ENCODE peak calls at places on chromosomes 13 and 19, in six cellular contexts. R is activated T-helper 1 cell treated with anti-CD3 and anti-CD28 coated beads, Interleukin-12 subunit alpha, Interleukin-12 subunit beta, Interleukin-2, Interleukin-4 antibody, amounts not matched to agents 30 ng/mL and 10 ng/mL and 1 ng/mL, durations not matched to agents 14 hours and 24 hours and 36 hours; A is lower lobe of right lung; L is activated naive CD4-positive, alpha-beta T cell treated with anti-CD3 and anti-CD28 coated beads, Interleukin-2, amount 10 ng/mL, durations not matched to agents 7 days and 5 days; H is NB4; X is NCI-H1417. O is an unnamed sample.

GRCh38 chr19:23071087-23071511 is 45.7 kb upstream of the ZNF730 start:
- DNase-seq in A (no peak), X (peak), H (peak), R (no peak), L (no peak), O (no peak)

GRCh38 chr19:52171321-52172169 is at the start of gene ZNF836:
- DNase-seq in R (peak), H (peak), X (peak), A (peak), L (peak), O (peak)

GRCh38 chr19:46610851-46611770 is 10.0 kb downstream of the CALM3 start:
- DNase-seq in X (no peak), A (no peak), L (peak), R (peak), H (peak), O (no peak)

GRCh38 chr19:5877869-5878268 is 7.5 kb upstream of the FUT5 start:
- DNase-seq in H (no peak), L (no peak), A (no peak), R (no peak), X (no peak), O (no peak)

GRCh38 chr13:25608181-25608580 is 236.4 kb downstream of the ATP8A2 start:
- DNase-seq in X (peak), A (no peak), H (no peak), R (no peak), L (no peak), O (peak)

GRCh38 chr13:29497137-29497654 is 98.3 kb downstream of the SLC7A1 start:
- DNase-seq in L (no peak), H (no peak), R (no peak), X (no peak), A (no peak), O (peak)

GRCh38 chr19:4536798-4537197 is 1.8 kb upstream of the PLIN5 start:
- DNase-seq in L (no peak), H (no peak), R (no peak), X (no peak), A (no peak), O (no peak)

GRCh38 chr13:112891477-112892401 is 77.3 kb upstream of the MCF2L start:
- DNase-seq in A (peak), H (no peak), R (no peak), L (no peak), X (peak), O (no peak)

GRCh38 chr13:50222569-50223332 is 207.5 kb downstream of the KCNRG start:
- DNase-seq in X (peak), L (no peak), H (peak), A (peak), R (no peak), O (no peak)

GRCh38 chr19:17475541-17476115 is 5.3 kb downstream of the SLC27A1 start:
- DNase-seq in L (no peak), X (no peak), A (peak), R (no peak), H (peak), O (peak)

GRCh38 chr19:1266818-1267440 is 2.2 kb upstream of the CIRBP start:
- DNase-seq in X (peak), R (peak), H (peak), A (peak), L (peak), O (no peak)

GRCh38 chr19:34998777-34999497 is 1.2 kb upstream of the GRAMD1A start:
- DNase-seq in H (no peak), A (peak), R (no peak), X (no peak), L (no peak), O (no peak)

GRCh38 chr19:19459707-19460251 is 54.3 kb downstream of the GATAD2A start:
- DNase-seq in A (peak), L (peak), R (peak), X (no peak), H (no peak), O (no peak)

GRCh38 chr19:4474504-4475136 is 2.5 kb downstream of the HDGFL2 start:
- DNase-seq in H (no peak), L (peak), X (peak), R (no peak), A (no peak), O (no peak)

GRCh38 chr13:30186644-30187431 is 120.5 kb downstream of the KATNAL1 start:
- DNase-seq in H (no peak), A (no peak), L (no peak), X (peak), R (no peak), O (no peak)

GRCh38 chr19:7575426-7576040 is 20.1 kb upstream of the CAMSAP3 start:
- DNase-seq in R (no peak), L (no peak), H (peak), X (no peak), A (no peak), O (no peak)

GRCh38 chr19:49976496-49976895 is 15.5 kb upstream of the SIGLEC11 start:
- DNase-seq in H (no peak), A (peak), L (no peak), R (no peak), X (no peak), O (no peak)

GRCh38 chr19:49512970-49513745 is 697 bp downstream of the FCGRT start:
- DNase-seq in L (peak), X (peak), R (no peak), H (peak), A (peak), O (peak)

GRCh38 chr19:19602136-19602712 is 16.3 kb downstream of the PBX4 start:
- DNase-seq in A (no peak), R (peak), X (no peak), H (no peak), L (peak), O (no peak)

GRCh38 chr19:18156841-18157464 is 4.0 kb downstream of the PIK3R2 start:
- DNase-seq in X (peak), H (no peak), R (no peak), L (no peak), A (peak), O (peak)

GRCh38 chr19:8526345-8527062 is 12.5 kb upstream of the ZNF414 start:
- DNase-seq in H (peak), X (peak), L (no peak), A (peak), R (no peak), O (peak)

GRCh38 chr13:50994651-50995050 is 85.1 kb downstream of the RNASEH2B start:
- DNase-seq in H (no peak), A (no peak), L (no peak), R (no peak), X (peak), O (no peak)

GRCh38 chr19:18049390-18049789 is 37.3 kb downstream of the IL12RB1 start:
- DNase-seq in A (peak), H (no peak), R (no peak), L (no peak), X (no peak), O (no peak)

GRCh38 chr19:49475995-49476880 is 2.2 kb downstream of the FLT3LG start:
- DNase-seq in X (no peak), A (no peak), R (peak), L (peak), H (peak), O (no peak)

GRCh38 chr13:45367358-45367757 is 26.4 kb upstream of the TPT1 start:
- DNase-seq in A (peak), X (peak), L (peak), H (peak), R (peak), O (no peak)

GRCh38 chr19:16261584-16262370 is 62.8 kb upstream of the KLF2 start:
- DNase-seq in R (no peak), X (no peak), A (no peak), H (no peak), L (peak), O (no peak)

GRCh38 chr19:37941820-37942515 is 35.0 kb downstream of the SIPA1L3 start:
- DNase-seq in H (no peak), R (no peak), L (no peak), A (no peak), X (peak), O (no peak)

GRCh38 chr19:39057615-39058014 is 25.3 kb upstream of the FBXO27 start:
- DNase-seq in X (no peak), H (no peak), R (no peak), L (no peak), A (no peak), O (no peak)

GRCh38 chr19:13149628-13150186 is 468 bp downstream of the STX10 start:
- DNase-seq in A (peak), X (peak), R (peak), L (peak), H (peak), O (no peak)

GRCh38 chr13:25067054-25067453 is 28.9 kb upstream of the PABPC3 start:
- DNase-seq in X (peak), L (no peak), H (no peak), R (no peak), A (no peak), O (no peak)

GRCh38 chr13:101949681-101950080 is 452.2 kb downstream of the FGF14 start:
- DNase-seq in X (no peak), H (no peak), L (no peak), A (no peak), R (no peak), O (no peak)

GRCh38 chr19:10643968-10644290 is 10.2 kb upstream of the ILF3 start:
- DNase-seq in H (no peak), X (peak), R (no peak), L (no peak), A (no peak), O (no peak)

GRCh38 chr13:77470986-77471385 is 64.5 kb upstream of the SCEL start:
- DNase-seq in A (no peak), L (no peak), X (no peak), H (no peak), R (no peak), O (no peak)

GRCh38 chr19:27765397-27765796 is 1447.6 kb downstream of the UQCRFS1 start:
- DNase-seq in H (no peak), X (no peak), A (no peak), L (no peak), R (no peak), O (no peak)

GRCh38 chr13:95335667-95336066 is 34.4 kb upstream of the ABCC4 start:
- DNase-seq in A (no peak), H (no peak), L (no peak), X (no peak), R (no peak), O (no peak)

O was measured in DMS 273 treated with DMSO at 0.1 percent for 48 hours.